ENCODE peak calls at places on chromosomes 6 and 20, in seven cellular contexts. P, L, I, B, G, E and M are unnamed samples.

GRCh38 chr20:62209850-62210495 is 10.1 kb downstream of the HRH3 start:
- DNase-seq in L (no peak), E (no peak), B (no peak), I (no peak), G (no peak), P (no peak), M (no peak)

GRCh38 chr20:62367483-62368302 is 581 bp upstream of the LAMA5 start:
- DNase-seq in I (no peak), G (no peak), L (no peak), P (no peak), E (no peak), B (no peak), M (peak; percentile 36)

GRCh38 chr20:58054744-58055373 is 173.6 kb downstream of the ANKRD60 start:
- DNase-seq in I (peak; percentile 30), G (no peak), P (no peak), E (peak; percentile 26), L (peak; percentile 9), B (no peak), M (no peak)

GRCh38 chr6:13096084-13096483 is 232.3 kb downstream of the TBC1D7 start:
- DNase-seq in L (no peak), E (no peak), G (no peak), I (no peak), B (no peak), P (no peak), M (no peak)

GRCh38 chr6:160883999-160884398 is 107.6 kb upstream of the MAP3K4 start:
- DNase-seq in E (no peak), P (no peak), I (no peak), L (no peak), G (no peak), B (no peak), M (no peak)

GRCh38 chr20:19314619-19315018 is 102.2 kb downstream of the SLC24A3 start:
- DNase-seq in G (no peak), E (no peak), P (no peak), L (no peak), B (no peak), I (no peak), M (no peak)

GRCh38 chr6:146358341-146359046 is 185.1 kb upstream of the RAB32 start:
- DNase-seq in E (peak; percentile 78), B (no peak), P (no peak), L (peak; percentile 48), I (no peak), G (no peak), M (peak; percentile 50)

GRCh38 chr6:148577687-148578488 is 168.9 kb upstream of the UST start:
- DNase-seq in I (peak; percentile 69), G (peak; percentile 79), B (peak; percentile 51), L (peak; percentile 68), E (peak; percentile 85), P (peak; percentile 73), M (peak; percentile 86)

GRCh38 chr6:112259337-112259675 is 4.9 kb upstream of the LAMA4 start:
- DNase-seq in L (no peak), P (no peak), G (no peak), I (no peak), B (no peak), E (no peak), M (peak; percentile 88)

GRCh38 chr6:25229671-25230321 is 49.4 kb upstream of the CARMIL1 start:
- DNase-seq in G (no peak), L (no peak), I (no peak), E (peak; percentile 94), P (no peak), B (no peak), M (peak; percentile 68)

GRCh38 chr20:43824279-43824678 is 90.4 kb upstream of the TOX2 start:
- DNase-seq in E (no peak), B (no peak), L (no peak), I (no peak), G (no peak), P (no peak), M (no peak)

GRCh38 chr6:31535538-31536324 is 6.1 kb downstream of the DDX39B start:
- DNase-seq in L (no peak), I (no peak), E (no peak), B (no peak), G (no peak), P (no peak), M (no peak)

GRCh38 chr6:116406678-116407345 is 36.1 kb downstream of the DSE start:
- DNase-seq in E (peak; percentile 65), G (no peak), P (no peak), B (no peak), L (no peak), I (no peak), M (peak; percentile 66)

GRCh38 chr20:40326794-40327193 is 362.2 kb downstream of the MAFB start:
- DNase-seq in E (no peak), B (no peak), I (no peak), G (no peak), P (no peak), L (no peak), M (no peak)

GRCh38 chr6:31836676-31837611 is 9.4 kb downstream of the HSPA1B start:
- DNase-seq in B (no peak), I (no peak), E (peak; percentile 61), L (peak; percentile 30), G (no peak), P (no peak), M (no peak)

GRCh38 chr6:15357832-15358231 is 112.0 kb downstream of the JARID2 start:
- DNase-seq in G (no peak), I (no peak), E (no peak), B (no peak), P (no peak), L (no peak), M (no peak)

GRCh38 chr20:64219202-64219601 is 36.3 kb upstream of the PCMTD2 start:
- DNase-seq in P (no peak), L (no peak), I (no peak), B (no peak), E (no peak), G (no peak), M (no peak)

GRCh38 chr6:20417819-20418218 is 16.1 kb downstream of the E2F3 start:
- DNase-seq in E (no peak), L (no peak), P (no peak), B (no peak), G (no peak), I (no peak), M (no peak)

GRCh38 chr6:152595507-152595906 is 41.7 kb downstream of the SYNE1 start:
- DNase-seq in I (no peak), G (no peak), B (no peak), L (peak; percentile 25), E (peak; percentile 37), P (no peak), M (peak; percentile 29)

GRCh38 chr6:134517145-134517658 is 199.3 kb upstream of the SGK1 start:
- DNase-seq in G (no peak), B (no peak), L (peak; percentile 75), E (peak; percentile 91), P (peak; percentile 79), I (no peak), M (peak; percentile 96)

GRCh38 chr6:138219398-138219797 is 1.1 kb upstream of the PBOV1 start:
- DNase-seq in B (no peak), G (no peak), L (no peak), E (no peak), P (no peak), I (no peak), M (no peak)

GRCh38 chr6:35498407-35499045 is 1.6 kb upstream of the TEAD3 start:
- DNase-seq in G (no peak), P (no peak), B (no peak), I (no peak), L (no peak), E (no peak), M (no peak)

GRCh38 chr6:119083007-119083406 is 4.5 kb upstream of the FAM184A start:
- DNase-seq in I (no peak), E (no peak), B (no peak), L (no peak), G (no peak), P (no peak), M (no peak)